ENCODE peak calls at places on chromosomes 5 and 9, in four cellular contexts. Z is stimulated activated CD4-positive, alpha-beta T cell treated with anti-CD3 and anti-CD28 coated beads, Interleukin-1b, Interleukin-23, amount 100 ng/mL, for 1 hour; K is GM12865; H is HS-5. Q is an unnamed sample.

GRCh38 chr9:35526087-35526801 is 36.3 kb downstream of the RUSC2 start:
- DNase-seq in K (no peak), H (no peak), Z (no peak), Q (no peak)

GRCh38 chr9:134325813-134326753 is at the start of gene RXRA:
- DNase-seq in H (no peak), Z (peak), K (peak), Q (peak)

GRCh38 chr5:102759700-102760099 is 4.6 kb downstream of the PAM start:
- DNase-seq in K (no peak), Z (no peak), H (no peak), Q (no peak)

GRCh38 chr5:139177809-139178581 is 20.2 kb downstream of the SIL1 start:
- DNase-seq in Z (no peak), K (peak), H (no peak), Q (peak)

GRCh38 chr5:77209495-77210090 is 887 bp upstream of the PDE8B start:
- DNase-seq in Z (no peak), H (no peak), K (no peak), Q (no peak)

GRCh38 chr9:116212986-116213672 is 59.5 kb downstream of the PAPPA start:
- DNase-seq in Z (no peak), H (no peak), K (no peak), Q (no peak)

GRCh38 chr5:16936150-16937022 is at the start of gene MYO10:
- DNase-seq in Z (peak), K (peak), H (peak), Q (no peak)

GRCh38 chr9:18233776-18234445 is 240.0 kb upstream of the ADAMTSL1 start:
- DNase-seq in K (no peak), H (no peak), Z (no peak), Q (no peak)

GRCh38 chr5:57442080-57442839 is 40.4 kb downstream of the ACTBL2 start:
- DNase-seq in Z (no peak), H (peak), K (peak), Q (peak)

GRCh38 chr5:178651046-178651810 is 24.4 kb upstream of the CLK4 start:
- DNase-seq in K (no peak), H (no peak), Z (no peak), Q (no peak)

GRCh38 chr5:120806132-120806531 is 342.0 kb downstream of the PRR16 start:
- DNase-seq in K (no peak), Z (no peak), H (no peak), Q (no peak)

GRCh38 chr5:181170996-181171395 is 23.6 kb downstream of the OR2V2 start:
- DNase-seq in H (no peak), K (no peak), Z (no peak), Q (no peak)

GRCh38 chr9:93665128-93665565 is 88.8 kb downstream of the PHF2 start:
- DNase-seq in H (no peak), K (no peak), Z (no peak), Q (no peak)

GRCh38 chr9:404229-404628 is 189.6 kb downstream of the DOCK8 start:
- DNase-seq in K (no peak), H (no peak), Z (no peak), Q (no peak)

GRCh38 chr9:112644449-112644965 is 73.4 kb downstream of the INIP start:
- DNase-seq in Z (no peak), K (no peak), H (no peak), Q (no peak)

GRCh38 chr9:127116946-127117345 is 5.5 kb downstream of the ANGPTL2 start:
- DNase-seq in Z (no peak), K (peak), H (no peak), Q (no peak)

GRCh38 chr5:53714324-53715010 is 154.0 kb downstream of the NDUFS4 start:
- DNase-seq in K (no peak), H (no peak), Z (no peak), Q (no peak)

GRCh38 chr9:130287736-130288135 is 22.2 kb downstream of the HMCN2 start:
- DNase-seq in K (no peak), H (no peak), Z (no peak), Q (no peak)